ENCODE peak calls at places on chromosomes 16 and 17, in five cellular contexts. One of them, this sample, is unnamed. For H3K4me1, the result is how much of the 10 kb centered on the place peaks cover.

GRCh38 chr17:30571921-30572320 is 94.7 kb downstream of the GOSR1 start:
- DNase-seq in spleen: no peak
- DNase-seq in cardiac muscle cell: no peak
- DNase-seq in mammary epithelial cell: no peak
- DNase-seq in lower lobe of right lung: no peak
- DNase-seq in this sample: no peak

GRCh38 chr17:48593126-48593829 is at the start of gene HOXB5:
- DNase-seq in spleen: no peak
- DNase-seq in cardiac muscle cell: no peak
- DNase-seq in mammary epithelial cell: no peak
- DNase-seq in lower lobe of right lung: no peak
- DNase-seq in this sample: no peak

GRCh38 chr17:41065829-41066624 is at the start of gene KRTAP2-4:
- DNase-seq in spleen: no peak
- DNase-seq in cardiac muscle cell: peak
- DNase-seq in mammary epithelial cell: peak
- DNase-seq in lower lobe of right lung: no peak
- DNase-seq in this sample: no peak

GRCh38 chr17:37691807-37692206 is 48.6 kb upstream of the DDX52 start:
- DNase-seq in spleen: no peak
- DNase-seq in cardiac muscle cell: no peak
- DNase-seq in mammary epithelial cell: peak
- DNase-seq in lower lobe of right lung: no peak
- DNase-seq in this sample: no peak

GRCh38 chr17:75338335-75338734 is 49.1 kb upstream of the SLC25A19 start:
- DNase-seq in spleen: no peak
- DNase-seq in cardiac muscle cell: no peak
- DNase-seq in mammary epithelial cell: no peak
- DNase-seq in lower lobe of right lung: no peak
- DNase-seq in this sample: no peak

GRCh38 chr17:49252148-49252682 is 21.6 kb upstream of the PHOSPHO1 start:
- DNase-seq in spleen: peak
- DNase-seq in cardiac muscle cell: peak
- DNase-seq in mammary epithelial cell: peak
- DNase-seq in lower lobe of right lung: peak
- DNase-seq in this sample: peak

GRCh38 chr17:63823659-63824331 is 3.4 kb upstream of the PSMC5 start:
- DNase-seq in spleen: no peak
- DNase-seq in cardiac muscle cell: no peak
- DNase-seq in mammary epithelial cell: no peak
- DNase-seq in lower lobe of right lung: no peak
- DNase-seq in this sample: no peak

GRCh38 chr17:20267459-20267842 is 199.9 kb downstream of the LGALS9B start:
- DNase-seq in spleen: no peak
- DNase-seq in cardiac muscle cell: peak
- DNase-seq in mammary epithelial cell: no peak
- DNase-seq in lower lobe of right lung: no peak
- DNase-seq in this sample: no peak

GRCh38 chr17:43779145-43780125 is 658 bp upstream of the DUSP3 start:
- DNase-seq in spleen: peak
- DNase-seq in cardiac muscle cell: no peak
- DNase-seq in mammary epithelial cell: no peak
- DNase-seq in lower lobe of right lung: no peak
- DNase-seq in this sample: no peak

GRCh38 chr17:80859004-80859941 is 132.4 kb upstream of the CHMP6 start:
- DNase-seq in spleen: peak
- DNase-seq in cardiac muscle cell: peak
- DNase-seq in mammary epithelial cell: peak
- DNase-seq in lower lobe of right lung: no peak
- DNase-seq in this sample: peak

GRCh38 chr16:31352344-31353115 is 2.4 kb upstream of the ITGAX start:
- DNase-seq in spleen: no peak
- DNase-seq in cardiac muscle cell: no peak
- DNase-seq in mammary epithelial cell: no peak
- DNase-seq in lower lobe of right lung: no peak
- DNase-seq in this sample: no peak

GRCh38 chr17:12566281-12567002 is 99.2 kb upstream of the MYOCD start:
- DNase-seq in spleen: no peak
- DNase-seq in cardiac muscle cell: no peak
- DNase-seq in mammary epithelial cell: no peak
- DNase-seq in lower lobe of right lung: no peak
- DNase-seq in this sample: no peak

GRCh38 chr16:22653876-22654275 is 143.2 kb downstream of the NPIPB5 start:
- DNase-seq in spleen: no peak
- DNase-seq in cardiac muscle cell: no peak
- DNase-seq in mammary epithelial cell: no peak
- DNase-seq in lower lobe of right lung: no peak
- DNase-seq in this sample: no peak

GRCh38 chr17:56937688-56938087 is 23.2 kb downstream of the COIL start:
- DNase-seq in spleen: no peak
- DNase-seq in cardiac muscle cell: no peak
- DNase-seq in mammary epithelial cell: peak
- DNase-seq in lower lobe of right lung: no peak
- DNase-seq in this sample: no peak

GRCh38 chr16:49986351-49987124 is 38.5 kb upstream of the CNEP1R1 start:
- DNase-seq in spleen: no peak
- DNase-seq in cardiac muscle cell: peak
- DNase-seq in mammary epithelial cell: no peak
- DNase-seq in lower lobe of right lung: no peak
- DNase-seq in this sample: no peak

GRCh38 chr17:76550712-76551615 is 11.1 kb downstream of the PRCD start:
- DNase-seq in spleen: peak
- DNase-seq in cardiac muscle cell: peak
- DNase-seq in mammary epithelial cell: peak
- DNase-seq in lower lobe of right lung: no peak
- DNase-seq in this sample: no peak

GRCh38 chr16:1338119-1338730 is 4.8 kb downstream of the BAIAP3 start:
- DNase-seq in spleen: no peak
- DNase-seq in cardiac muscle cell: no peak
- DNase-seq in mammary epithelial cell: no peak
- DNase-seq in lower lobe of right lung: no peak
- DNase-seq in this sample: peak

GRCh38 chr17:80501739-80502577 is 25.6 kb upstream of the NPTX1 start:
- DNase-seq in spleen: no peak
- DNase-seq in cardiac muscle cell: peak
- DNase-seq in mammary epithelial cell: peak
- DNase-seq in lower lobe of right lung: no peak
- DNase-seq in this sample: no peak

GRCh38 chr17:74737299-74738050 is 419 bp downstream of the RAB37 start:
- DNase-seq in spleen: peak
- DNase-seq in cardiac muscle cell: peak
- DNase-seq in mammary epithelial cell: no peak
- DNase-seq in lower lobe of right lung: no peak
- DNase-seq in this sample: no peak

GRCh38 chr17:75124819-75125162 is 6.8 kb downstream of the NT5C start:
- DNase-seq in spleen: no peak
- DNase-seq in cardiac muscle cell: no peak
- DNase-seq in mammary epithelial cell: no peak
- DNase-seq in lower lobe of right lung: no peak
- DNase-seq in this sample: no peak

GRCh38 chr17:42779304-42779941 is 987 bp upstream of the WNK4 start:
- DNase-seq in spleen: peak
- DNase-seq in cardiac muscle cell: no peak
- DNase-seq in mammary epithelial cell: no peak
- DNase-seq in lower lobe of right lung: no peak
- DNase-seq in this sample: peak

GRCh38 chr17:1197781-1198490 is 18.2 kb upstream of the ABR start:
- DNase-seq in spleen: peak
- DNase-seq in cardiac muscle cell: peak
- DNase-seq in mammary epithelial cell: no peak
- DNase-seq in lower lobe of right lung: peak
- DNase-seq in this sample: peak

GRCh38 chr16:77721752-77722314 is 481 bp upstream of the NUDT7 start:
- DNase-seq in spleen: no peak
- DNase-seq in cardiac muscle cell: no peak
- DNase-seq in mammary epithelial cell: no peak
- DNase-seq in lower lobe of right lung: no peak
- DNase-seq in this sample: no peak

GRCh38 chr16:55643161-55643970 is 12.4 kb upstream of the SLC6A2 start:
- DNase-seq in spleen: no peak
- DNase-seq in cardiac muscle cell: peak
- DNase-seq in mammary epithelial cell: no peak
- DNase-seq in lower lobe of right lung: peak
- DNase-seq in this sample: no peak

GRCh38 chr16:57365826-57366536 is 6.3 kb upstream of the CX3CL1 start:
- DNase-seq in spleen: peak
- DNase-seq in cardiac muscle cell: no peak
- DNase-seq in mammary epithelial cell: no peak
- DNase-seq in lower lobe of right lung: no peak
- DNase-seq in this sample: no peak

GRCh38 chr16:34078697-34079096 is 619.3 kb downstream of the TP53TG3F start:
- DNase-seq in spleen: no peak
- DNase-seq in cardiac muscle cell: peak
- DNase-seq in mammary epithelial cell: peak
- DNase-seq in lower lobe of right lung: no peak
- DNase-seq in this sample: no peak

GRCh38 chr17:4307179-4307930 is 43.6 kb upstream of the ANKFY1 start:
- DNase-seq in spleen: no peak
- DNase-seq in cardiac muscle cell: no peak
- DNase-seq in mammary epithelial cell: no peak
- DNase-seq in lower lobe of right lung: no peak
- DNase-seq in this sample: no peak

GRCh38 chr17:18186271-18186982 is 2.8 kb downstream of the ALKBH5 start:
- DNase-seq in spleen: no peak
- DNase-seq in cardiac muscle cell: peak
- DNase-seq in mammary epithelial cell: no peak
- DNase-seq in lower lobe of right lung: no peak
- DNase-seq in this sample: no peak

GRCh38 chr17:81494984-81495383 is 17.6 kb downstream of the ACTG1 start:
- DNase-seq in spleen: no peak
- DNase-seq in cardiac muscle cell: no peak
- DNase-seq in mammary epithelial cell: no peak
- DNase-seq in lower lobe of right lung: no peak
- DNase-seq in this sample: no peak

GRCh38 chr16:89446975-89447293 is 43.4 kb downstream of the ANKRD11 start:
- DNase-seq in spleen: no peak
- DNase-seq in cardiac muscle cell: no peak
- DNase-seq in mammary epithelial cell: no peak
- DNase-seq in lower lobe of right lung: no peak
- DNase-seq in this sample: no peak
- H3K4me1 ChIP-seq in spleen: half or more
- H3K4me1 ChIP-seq in cardiac muscle cell: half or more
- H3K4me1 ChIP-seq in mammary epithelial cell: half or more
- H3K4me1 ChIP-seq in lower lobe of right lung: half or more
- H3K4me1 ChIP-seq in this sample: under half

GRCh38 chr16:53769185-53769584 is 65.2 kb downstream of the FTO start:
- DNase-seq in spleen: no peak
- DNase-seq in cardiac muscle cell: no peak
- DNase-seq in mammary epithelial cell: no peak
- DNase-seq in lower lobe of right lung: no peak
- DNase-seq in this sample: no peak
- H3K4me1 ChIP-seq in spleen: under half
- H3K4me1 ChIP-seq in cardiac muscle cell: half or more
- H3K4me1 ChIP-seq in mammary epithelial cell: under half
- H3K4me1 ChIP-seq in lower lobe of right lung: half or more
- H3K4me1 ChIP-seq in this sample: under half

DNA sequence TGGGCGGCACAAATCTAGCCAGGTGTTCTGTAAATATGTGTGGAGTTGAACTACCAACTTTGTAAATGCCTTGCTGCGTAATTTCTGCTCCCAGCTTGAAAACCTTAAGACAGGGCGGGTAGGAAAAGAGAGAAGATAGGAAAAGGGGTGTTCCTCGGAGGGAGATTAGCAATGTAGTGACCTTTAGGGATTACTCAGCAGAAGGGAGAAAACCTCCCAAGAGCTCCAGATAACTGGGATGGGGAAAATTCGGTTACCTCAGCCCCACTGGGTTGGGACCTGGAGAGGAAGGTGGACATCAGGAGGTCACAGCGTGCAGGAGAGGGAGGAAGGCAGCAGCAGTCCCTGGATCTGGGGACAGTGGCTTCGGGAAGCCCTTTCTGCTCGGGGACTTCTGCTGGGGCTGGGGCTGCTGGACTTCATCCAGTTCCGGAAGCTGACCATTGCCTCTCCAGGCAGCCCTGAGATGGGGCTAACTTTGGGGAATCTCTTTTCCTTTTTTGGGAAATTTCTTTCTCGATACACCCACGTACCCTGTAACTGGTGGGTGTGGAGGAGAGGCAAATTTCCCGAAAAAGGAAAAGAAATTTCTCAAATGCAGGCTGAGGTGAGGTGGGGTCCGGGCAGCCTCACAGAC is 39.2 kb downstream of the MPRIP start:
- DNase-seq in spleen: peak
- DNase-seq in cardiac muscle cell: peak
- DNase-seq in mammary epithelial cell: no peak
- DNase-seq in lower lobe of right lung: no peak
- DNase-seq in this sample: no peak
- H3K4me1 ChIP-seq in spleen: under half
- H3K4me1 ChIP-seq in cardiac muscle cell: under half
- H3K4me1 ChIP-seq in mammary epithelial cell: under half
- H3K4me1 ChIP-seq in lower lobe of right lung: half or more
- H3K4me1 ChIP-seq in this sample: under half

GRCh38 chr17:10162034-10162433 is 36.4 kb downstream of the GAS7 start:
- DNase-seq in spleen: no peak
- DNase-seq in cardiac muscle cell: peak
- DNase-seq in mammary epithelial cell: no peak
- DNase-seq in lower lobe of right lung: no peak
- DNase-seq in this sample: no peak

GRCh38 chr17:10169274-10169673 is 29.1 kb downstream of the GAS7 start:
- DNase-seq in spleen: no peak
- DNase-seq in cardiac muscle cell: no peak
- DNase-seq in mammary epithelial cell: no peak
- DNase-seq in lower lobe of right lung: no peak
- DNase-seq in this sample: no peak

GRCh38 chr17:10171057-10171456 is 27.3 kb downstream of the GAS7 start:
- DNase-seq in spleen: no peak
- DNase-seq in cardiac muscle cell: peak
- DNase-seq in mammary epithelial cell: no peak
- DNase-seq in lower lobe of right lung: no peak
- DNase-seq in this sample: no peak

GRCh38 chr17:10170233-10170632 is 28.2 kb downstream of the GAS7 start:
- DNase-seq in spleen: no peak
- DNase-seq in cardiac muscle cell: no peak
- DNase-seq in mammary epithelial cell: no peak
- DNase-seq in lower lobe of right lung: no peak
- DNase-seq in this sample: no peak

DNA sequence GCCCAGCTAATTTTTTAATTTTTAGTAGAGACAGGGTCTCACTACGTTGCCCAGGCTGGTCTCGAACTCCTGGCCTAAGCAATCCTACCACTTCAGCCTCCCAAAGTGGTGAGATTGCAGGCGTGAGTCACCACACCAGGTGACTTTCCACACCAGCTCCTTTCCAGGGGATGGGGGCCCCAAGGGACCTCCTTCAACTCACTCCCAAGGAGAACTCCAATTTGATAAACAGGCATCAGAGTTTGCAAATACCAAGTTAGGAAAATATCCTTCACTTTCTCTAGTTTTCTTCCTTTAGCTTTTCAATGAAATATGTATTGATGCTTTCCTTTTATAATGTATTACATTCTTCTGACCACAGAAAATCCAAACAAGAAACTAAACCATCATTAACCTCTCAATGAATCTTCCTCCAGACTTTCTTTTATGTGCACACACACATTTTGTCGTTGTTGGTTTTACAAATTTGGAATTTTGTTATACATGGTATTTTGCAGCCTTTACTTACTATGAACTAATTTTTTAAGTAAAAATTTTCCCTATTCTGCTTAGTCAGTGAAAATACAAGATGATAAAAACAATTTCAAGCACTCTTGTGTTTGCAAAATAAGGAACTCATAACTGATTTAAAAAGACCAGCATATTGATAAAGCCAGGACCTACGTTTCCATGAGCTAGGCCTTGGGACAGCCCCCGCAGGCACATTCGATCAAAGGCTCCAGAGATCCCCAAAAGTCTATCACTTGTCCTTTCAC is 32.0 kb downstream of the GAS7 start:
- DNase-seq in spleen: no peak
- DNase-seq in cardiac muscle cell: no peak
- DNase-seq in mammary epithelial cell: no peak
- DNase-seq in lower lobe of right lung: no peak
- DNase-seq in this sample: no peak
- H3K4me1 ChIP-seq in spleen: under half
- H3K4me1 ChIP-seq in cardiac muscle cell: under half
- H3K4me1 ChIP-seq in mammary epithelial cell: under half
- H3K4me1 ChIP-seq in lower lobe of right lung: under half
- H3K4me1 ChIP-seq in this sample: under half